ENCODE peak calls at places on chromosomes 12 and 14, in four cellular contexts. One of them, this sample, is unnamed.

GRCh38 chr14:101286271-101287018 is 274.9 kb upstream of the DIO3 start:
- DNase-seq in mucosa of gallbladder: peak
- DNase-seq in putamen: no peak
- DNase-seq in GM23248: no peak
- DNase-seq in this sample: no peak

GRCh38 chr14:59360923-59361794 is 104.0 kb downstream of the GPR135 start:
- DNase-seq in mucosa of gallbladder: peak
- DNase-seq in putamen: no peak
- DNase-seq in GM23248: peak
- DNase-seq in this sample: no peak

GRCh38 chr14:31879661-31880348 is 197.3 kb upstream of the ARHGAP5 start:
- DNase-seq in mucosa of gallbladder: no peak
- DNase-seq in putamen: no peak
- DNase-seq in GM23248: no peak
- DNase-seq in this sample: no peak

GRCh38 chr12:40137252-40137651 is 31.4 kb upstream of the SLC2A13 start:
- DNase-seq in GM23248: peak
- DNase-seq in mucosa of gallbladder: no peak
- DNase-seq in putamen: no peak
- DNase-seq in this sample: peak

GRCh38 chr14:89926709-89927108 is 27.8 kb downstream of the EFCAB11 start:
- DNase-seq in mucosa of gallbladder: no peak
- DNase-seq in putamen: no peak
- DNase-seq in GM23248: peak
- DNase-seq in this sample: peak

GRCh38 chr12:124053855-124054254 is 80.8 kb downstream of the ZNF664 start:
- DNase-seq in putamen: peak
- DNase-seq in GM23248: peak
- DNase-seq in mucosa of gallbladder: peak
- DNase-seq in this sample: peak

GRCh38 chr14:57982802-57983201 is 116.9 kb upstream of the SLC35F4 start:
- DNase-seq in GM23248: no peak
- DNase-seq in putamen: no peak
- DNase-seq in mucosa of gallbladder: peak
- DNase-seq in this sample: no peak

GRCh38 chr14:50560929-50561280 is 960 bp downstream of the ATL1 start:
- DNase-seq in putamen: peak
- DNase-seq in mucosa of gallbladder: peak
- DNase-seq in GM23248: peak
- DNase-seq in this sample: peak

GRCh38 chr12:88882662-88883061 is 302.4 kb upstream of the KITLG start:
- DNase-seq in mucosa of gallbladder: no peak
- DNase-seq in putamen: no peak
- DNase-seq in GM23248: no peak
- DNase-seq in this sample: no peak

GRCh38 chr12:9649532-9649940 is 20.0 kb upstream of the CLEC2D start:
- DNase-seq in GM23248: no peak
- DNase-seq in mucosa of gallbladder: no peak
- DNase-seq in putamen: no peak
- DNase-seq in this sample: no peak

GRCh38 chr12:91722072-91722471 is 423.6 kb downstream of the BTG1 start:
- DNase-seq in putamen: no peak
- DNase-seq in mucosa of gallbladder: no peak
- DNase-seq in GM23248: peak
- DNase-seq in this sample: no peak

GRCh38 chr12:124369055-124369900 is 74.4 kb downstream of the RFLNA start:
- DNase-seq in GM23248: peak
- DNase-seq in mucosa of gallbladder: peak
- DNase-seq in putamen: peak
- DNase-seq in this sample: peak

GRCh38 chr12:12613334-12613733 is 1.7 kb downstream of the CREBL2 start:
- DNase-seq in mucosa of gallbladder: no peak
- DNase-seq in GM23248: peak
- DNase-seq in putamen: no peak
- DNase-seq in this sample: no peak

GRCh38 chr14:72962829-72963312 is 36.6 kb downstream of the DCAF4 start:
- DNase-seq in mucosa of gallbladder: no peak
- DNase-seq in GM23248: peak
- DNase-seq in putamen: no peak
- DNase-seq in this sample: peak

GRCh38 chr14:62168564-62169155 is 406.4 kb downstream of the SNAPC1 start:
- DNase-seq in putamen: no peak
- DNase-seq in mucosa of gallbladder: no peak
- DNase-seq in GM23248: peak
- DNase-seq in this sample: no peak

GRCh38 chr12:4951601-4952000 is 41.9 kb downstream of the KCNA1 start:
- DNase-seq in mucosa of gallbladder: no peak
- DNase-seq in GM23248: no peak
- DNase-seq in putamen: no peak
- DNase-seq in this sample: no peak

GRCh38 chr12:57592551-57593165 is 1.7 kb downstream of the PIP4K2C start:
- DNase-seq in mucosa of gallbladder: no peak
- DNase-seq in GM23248: peak
- DNase-seq in putamen: peak
- DNase-seq in this sample: no peak

GRCh38 chr12:75756771-75757170 is 245.4 kb upstream of the KRR1 start:
- DNase-seq in putamen: no peak
- DNase-seq in GM23248: no peak
- DNase-seq in mucosa of gallbladder: no peak
- DNase-seq in this sample: no peak

GRCh38 chr12:67534671-67535070 is 113.9 kb upstream of the DYRK2 start:
- DNase-seq in mucosa of gallbladder: no peak
- DNase-seq in putamen: no peak
- DNase-seq in GM23248: peak
- DNase-seq in this sample: peak

GRCh38 chr12:104201238-104202001 is 14.2 kb upstream of the TXNRD1 start:
- DNase-seq in mucosa of gallbladder: peak
- DNase-seq in putamen: no peak
- DNase-seq in GM23248: peak
- DNase-seq in this sample: peak

GRCh38 chr14:35378638-35379568 is 25.6 kb downstream of the NFKBIA start:
- DNase-seq in mucosa of gallbladder: no peak
- DNase-seq in GM23248: peak
- DNase-seq in putamen: no peak
- DNase-seq in this sample: no peak

GRCh38 chr12:28313631-28314030 is 123.4 kb downstream of the CCDC91 start:
- DNase-seq in GM23248: peak
- DNase-seq in mucosa of gallbladder: no peak
- DNase-seq in putamen: no peak
- DNase-seq in this sample: peak

GRCh38 chr14:71395151-71395604 is 487.9 kb downstream of the PCNX1 start:
- DNase-seq in mucosa of gallbladder: no peak
- DNase-seq in putamen: no peak
- DNase-seq in GM23248: peak
- DNase-seq in this sample: peak

GRCh38 chr14:99069946-99070345 is 202.1 kb downstream of the BCL11B start:
- DNase-seq in mucosa of gallbladder: no peak
- DNase-seq in GM23248: no peak
- DNase-seq in putamen: no peak
- DNase-seq in this sample: no peak

GRCh38 chr12:109797905-109798669 is 35.1 kb downstream of the TRPV4 start:
- DNase-seq in putamen: no peak
- DNase-seq in GM23248: no peak
- DNase-seq in mucosa of gallbladder: no peak
- DNase-seq in this sample: no peak

GRCh38 chr12:52252728-52253328 is 19.8 kb downstream of the KRT7 start:
- DNase-seq in mucosa of gallbladder: no peak
- DNase-seq in putamen: no peak
- DNase-seq in GM23248: no peak
- DNase-seq in this sample: no peak

GRCh38 chr14:50064993-50065392 is 51.4 kb downstream of the VCPKMT start:
- DNase-seq in mucosa of gallbladder: peak
- DNase-seq in GM23248: peak
- DNase-seq in putamen: peak
- DNase-seq in this sample: peak

GRCh38 chr12:100661300-100661951 is 87.9 kb downstream of the GAS2L3 start:
- DNase-seq in GM23248: peak
- DNase-seq in mucosa of gallbladder: no peak
- DNase-seq in putamen: no peak
- DNase-seq in this sample: no peak

GRCh38 chr12:86389949-86390348 is 133.8 kb upstream of the MGAT4C start:
- DNase-seq in GM23248: no peak
- DNase-seq in mucosa of gallbladder: no peak
- DNase-seq in putamen: no peak
- DNase-seq in this sample: no peak

GRCh38 chr12:51076235-51076930 is 7.0 kb downstream of the CSRNP2 start:
- DNase-seq in GM23248: no peak
- DNase-seq in putamen: no peak
- DNase-seq in mucosa of gallbladder: no peak
- DNase-seq in this sample: no peak

GRCh38 chr14:87944987-87945604 is 47.9 kb downstream of the GALC start:
- DNase-seq in GM23248: peak
- DNase-seq in putamen: peak
- DNase-seq in mucosa of gallbladder: no peak
- DNase-seq in this sample: peak